ENCODE peak calls at places on chromosomes 12 and 14, in nine cellular contexts. G is effector memory CD8-positive, alpha-beta T cell; Y is brain microvascular endothelial cell; W is activated CD4-positive, CD25-positive, alpha-beta regulatory T cell; H is germinal center; R is H9; B is HTR-8/SVneo; K is GOT3; X is spleen. I is an unnamed sample.

GRCh38 chr12:100566887-100567637 is 6.4 kb upstream of the GAS2L3 start:
- DNase-seq in K (no peak), G (no peak), H (no peak), X (no peak), B (no peak), W (no peak), R (no peak), Y (no peak), I (no peak)

GRCh38 chr12:67151891-67152290 is 117.3 kb upstream of the CAND1 start:
- DNase-seq in K (no peak), X (no peak), W (no peak), B (no peak), R (no peak), G (no peak), Y (no peak), H (no peak), I (no peak)

GRCh38 chr12:29427964-29428363 is 47.0 kb upstream of the ERGIC2 start:
- DNase-seq in H (peak), B (no peak), G (no peak), K (no peak), Y (no peak), W (no peak), R (no peak), X (no peak), I (peak)

GRCh38 chr14:57326253-57326652 is 57.5 kb downstream of the AP5M1 start:
- DNase-seq in X (no peak), K (no peak), W (no peak), Y (no peak), B (no peak), R (no peak), H (peak), G (no peak), I (no peak)

GRCh38 chr12:115341442-115341841 is 657.5 kb upstream of the TBX3 start:
- DNase-seq in H (no peak), X (no peak), K (peak), B (peak), G (no peak), Y (peak), R (no peak), W (no peak), I (no peak)

GRCh38 chr12:2119266-2119665 is 66.5 kb downstream of the CACNA1C start:
- DNase-seq in Y (no peak), K (no peak), H (no peak), B (no peak), W (no peak), R (no peak), G (no peak), X (peak), I (no peak)

GRCh38 chr12:109868182-109869051 is 11.9 kb downstream of the GLTP start:
- DNase-seq in H (no peak), R (no peak), B (no peak), Y (no peak), K (no peak), X (no peak), G (no peak), W (no peak), I (no peak)

GRCh38 chr12:12872139-12872933 is 19.0 kb upstream of the GPRC5A start:
- DNase-seq in W (no peak), G (no peak), B (peak), Y (peak), K (no peak), H (no peak), X (no peak), R (peak), I (no peak)

GRCh38 chr12:116406529-116406928 is 129.0 kb upstream of the MED13L start:
- DNase-seq in G (no peak), X (peak), K (peak), W (no peak), Y (peak), B (peak), H (no peak), R (peak), I (peak)

GRCh38 chr14:89139404-89140247 is 277.4 kb downstream of the FOXN3 start:
- DNase-seq in G (no peak), R (peak), K (no peak), H (no peak), Y (no peak), W (no peak), X (no peak), B (no peak), I (no peak)

GRCh38 chr14:77889971-77890442 is 90.1 kb downstream of the ADCK1 start:
- DNase-seq in K (no peak), G (no peak), B (no peak), Y (peak), X (peak), W (no peak), R (no peak), H (no peak), I (no peak)

GRCh38 chr12:115988629-115989563 is 288.6 kb downstream of the MED13L start:
- DNase-seq in G (no peak), K (no peak), B (no peak), X (no peak), Y (no peak), W (no peak), R (no peak), H (no peak), I (no peak)

GRCh38 chr12:110585231-110585799 is 2.2 kb upstream of the PPTC7 start:
- DNase-seq in K (no peak), R (no peak), G (no peak), H (no peak), X (no peak), W (no peak), Y (no peak), B (no peak), I (no peak)

GRCh38 chr12:113473942-113474341 is 2.3 kb upstream of the LHX5 start:
- DNase-seq in Y (no peak), W (no peak), K (no peak), G (no peak), H (no peak), B (no peak), R (peak), X (no peak), I (no peak)

GRCh38 chr14:93171366-93171765 is 13.3 kb downstream of the MOAP1 start:
- DNase-seq in K (no peak), G (no peak), R (no peak), W (no peak), Y (no peak), X (no peak), B (no peak), H (no peak), I (no peak)

GRCh38 chr12:42166501-42166900 is 21.8 kb upstream of the GXYLT1 start:
- DNase-seq in Y (no peak), B (no peak), R (no peak), W (no peak), X (no peak), G (no peak), H (no peak), K (no peak), I (no peak)

GRCh38 chr12:6266431-6267006 is 44.0 kb upstream of the PLEKHG6 start:
- DNase-seq in X (no peak), W (no peak), R (no peak), K (no peak), G (no peak), Y (no peak), B (no peak), H (no peak), I (no peak)

GRCh38 chr12:116592731-116593130 is 33.5 kb downstream of the MAP1LC3B2 start:
- DNase-seq in R (no peak), X (peak), B (no peak), H (no peak), W (no peak), G (no peak), Y (no peak), K (no peak), I (no peak)

GRCh38 chr14:68263563-68264350 is 444.2 kb downstream of the RAD51B start:
- DNase-seq in Y (no peak), K (no peak), W (no peak), H (no peak), B (no peak), X (no peak), G (no peak), R (no peak), I (no peak)

GRCh38 chr14:96001866-96002510 is 37.2 kb upstream of the C14orf132 start:
- DNase-seq in Y (no peak), G (no peak), W (no peak), R (peak), B (peak), H (no peak), X (no peak), K (no peak), I (no peak)

GRCh38 chr12:110253176-110253575 is 27.9 kb upstream of the ATP2A2 start:
- DNase-seq in Y (peak), G (no peak), K (no peak), B (no peak), R (peak), H (no peak), W (no peak), X (no peak), I (no peak)

GRCh38 chr12:80186727-80187217 is 87.4 kb downstream of the OTOGL start:
- DNase-seq in K (no peak), Y (peak), H (no peak), X (no peak), G (no peak), B (peak), R (peak), W (no peak), I (no peak)

GRCh38 chr12:66662729-66663128 is 16.1 kb downstream of the GRIP1 start:
- DNase-seq in B (peak), Y (peak), R (no peak), W (no peak), G (no peak), K (no peak), X (no peak), H (no peak), I (no peak)

GRCh38 chr12:129911437-129912049 is 7.7 kb upstream of the TMEM132D start:
- DNase-seq in Y (peak), B (no peak), X (no peak), W (no peak), G (peak), H (peak), R (peak), K (no peak), I (no peak)

GRCh38 chr12:111066744-111067437 is 146.5 kb upstream of the MYL2 start:
- DNase-seq in W (no peak), B (no peak), G (no peak), Y (no peak), R (peak), K (no peak), X (peak), H (peak), I (no peak)

GRCh38 chr12:52343550-52343949 is 22.4 kb upstream of the KRT83 start:
- DNase-seq in B (no peak), R (no peak), H (no peak), G (no peak), K (no peak), W (no peak), Y (no peak), X (peak), I (no peak)

GRCh38 chr12:50723870-50724269 is 40.0 kb upstream of the ATF1 start:
- DNase-seq in W (no peak), K (no peak), Y (no peak), G (no peak), R (no peak), H (no peak), X (no peak), B (no peak), I (no peak)

GRCh38 chr14:69079747-69080146 is 73.2 kb downstream of the DCAF5 start:
- DNase-seq in G (no peak), W (no peak), H (no peak), K (no peak), X (no peak), R (no peak), Y (no peak), B (no peak), I (no peak)

GRCh38 chr12:47799357-47799955 is 20.2 kb downstream of the HDAC7 start:
- DNase-seq in Y (no peak), H (no peak), X (no peak), K (no peak), G (no peak), B (no peak), R (no peak), W (no peak), I (no peak)

GRCh38 chr14:72904840-72905561 is 11.1 kb upstream of the DPF3 start:
- DNase-seq in X (no peak), B (peak), Y (peak), K (no peak), G (peak), W (peak), H (peak), R (peak), I (no peak)

GRCh38 chr14:20489093-20489994 is 16.0 kb upstream of the RNASE10 start:
- DNase-seq in K (no peak), W (no peak), H (no peak), G (no peak), X (no peak), B (no peak), R (no peak), Y (no peak), I (peak)

GRCh38 chr14:67961676-67962075 is 142.1 kb downstream of the RAD51B start:
- DNase-seq in H (no peak), Y (no peak), K (no peak), G (no peak), W (no peak), X (no peak), B (no peak), R (no peak), I (no peak)

GRCh38 chr12:76329163-76329562 is 19.1 kb downstream of the BBS10 start:
- DNase-seq in H (no peak), K (no peak), B (peak), G (no peak), X (no peak), Y (peak), W (no peak), R (no peak), I (no peak)

GRCh38 chr12:7128681-7129593 is at the start of gene RBP5:
- DNase-seq in H (no peak), X (peak), G (no peak), Y (no peak), R (peak), K (no peak), B (no peak), W (no peak), I (no peak)

GRCh38 chr12:18969512-18969911 is 160.0 kb upstream of the PLEKHA5 start:
- DNase-seq in B (no peak), G (no peak), Y (no peak), K (no peak), W (no peak), H (no peak), R (no peak), X (no peak), I (no peak)

GRCh38 chr12:108641446-108642268 is 8.0 kb upstream of the SELPLG start:
- DNase-seq in X (peak), H (peak), B (no peak), W (no peak), G (no peak), Y (no peak), K (no peak), R (peak), I (no peak)

GRCh38 chr12:1108276-1108675 is 117.3 kb downstream of the ERC1 start:
- DNase-seq in Y (no peak), X (no peak), R (no peak), K (no peak), G (no peak), W (no peak), H (peak), B (no peak), I (no peak)

GRCh38 chr12:86193931-86194330 is 62.3 kb downstream of the MGAT4C start:
- DNase-seq in R (no peak), H (no peak), W (no peak), K (no peak), B (peak), Y (no peak), X (no peak), G (no peak), I (no peak)

I was measured in SIG-M5.